ENCODE peak calls at places on chromosome 9, in four cellular contexts. X, D, P and M are unnamed samples. For H3K27me3, the result is how much of the 10 kb centered on the place peaks cover.

GRCh38 chr9:105694848-105695581 is 674 bp downstream of the TMEM38B start:
- DNase-seq in P (peak), X (peak), D (peak), M (peak)

GRCh38 chr9:83554278-83554677 is 16.1 kb upstream of the FRMD3 start:
- DNase-seq in P (no peak), X (no peak), D (no peak), M (peak)

GRCh38 chr9:5355817-5356216 is 16.1 kb upstream of the RLN1 start:
- DNase-seq in P (no peak), X (no peak), D (no peak), M (no peak)

GRCh38 chr9:71647094-71647591 is 121.2 kb downstream of the CEMIP2 start:
- DNase-seq in D (peak), P (peak), X (peak), M (peak)

GRCh38 chr9:81722277-81722676 is 32.9 kb upstream of the TLE1 start:
- DNase-seq in X (no peak), P (no peak), D (no peak), M (no peak)

GRCh38 chr9:122197882-122198281 is 30.9 kb downstream of the LHX6 start:
- DNase-seq in P (no peak), X (no peak), D (no peak), M (no peak)

GRCh38 chr9:111975709-111976108 is 79.1 kb downstream of the UGCG start:
- DNase-seq in P (peak), D (peak), X (peak), M (peak)

GRCh38 chr9:98207606-98208005 is 15.2 kb upstream of the CORO2A start:
- DNase-seq in X (no peak), D (no peak), P (no peak), M (no peak)

GRCh38 chr9:117697046-117697445 is 7.2 kb upstream of the TLR4 start:
- DNase-seq in P (no peak), D (no peak), X (no peak), M (no peak)

GRCh38 chr9:75932026-75932425 is 41.6 kb downstream of the PCSK5 start:
- DNase-seq in D (no peak), X (no peak), P (no peak), M (no peak)

GRCh38 chr9:135214054-135214640 is 126.7 kb downstream of the OLFM1 start:
- DNase-seq in D (peak), X (no peak), P (no peak), M (no peak)

GRCh38 chr9:129507805-129508204 is 113.1 kb downstream of the C9orf50 start:
- DNase-seq in D (no peak), X (no peak), P (no peak), M (no peak)

GRCh38 chr9:83937861-83938455 is 16.7 kb upstream of the KIF27 start:
- DNase-seq in P (peak), X (no peak), D (no peak), M (peak)

GRCh38 chr9:120351106-120351505 is 228.9 kb downstream of the CDK5RAP2 start:
- DNase-seq in X (no peak), P (no peak), D (no peak), M (no peak)

GRCh38 chr9:123329329-123329955 is 26.6 kb upstream of the CRB2 start:
- DNase-seq in P (no peak), D (peak), X (peak), M (peak)

GRCh38 chr9:131516930-131517329 is 14.1 kb downstream of the UCK1 start:
- DNase-seq in P (no peak), D (no peak), X (no peak), M (no peak)
- H3K27ac ChIP-seq in P (no peak), D (no peak), X (no peak), M (no peak)

GRCh38 chr9:38018964-38019602 is 49.9 kb downstream of the SHB start:
- DNase-seq in D (peak), P (no peak), X (peak), M (peak)

GRCh38 chr9:38016375-38017120 is 52.5 kb downstream of the SHB start:
- DNase-seq in D (no peak), X (no peak), P (no peak), M (no peak)

GRCh38 chr9:38017885-38018186 is 51.2 kb downstream of the SHB start:
- DNase-seq in D (no peak), P (no peak), X (no peak), M (no peak)

GRCh38 chr9:38018230-38018963 is 50.6 kb downstream of the SHB start:
- DNase-seq in P (no peak), X (no peak), D (no peak), M (peak)

GRCh38 chr9:38017149-38017884 is 51.7 kb downstream of the SHB start:
- DNase-seq in X (peak), P (peak), D (peak), M (peak)
- TF ChIP-seq CTCF in X (peak), P (peak), D (peak), M (no peak)

GRCh38 chr9:89822996-89823395 is 218.2 kb downstream of the GADD45G start:
- DNase-seq in P (no peak), D (no peak), X (no peak), M (no peak)

GRCh38 chr9:89817186-89817960 is 212.6 kb downstream of the GADD45G start:
- DNase-seq in X (no peak), P (no peak), D (no peak), M (no peak)

GRCh38 chr9:89821081-89821480 is 216.3 kb downstream of the GADD45G start:
- DNase-seq in D (no peak), X (no peak), P (peak), M (no peak)

GRCh38 chr9:89815903-89816573 is 211.2 kb downstream of the GADD45G start:
- DNase-seq in X (no peak), D (no peak), P (no peak), M (no peak)

GRCh38 chr9:89820337-89820736 is 215.5 kb downstream of the GADD45G start:
- DNase-seq in D (no peak), P (no peak), X (no peak), M (no peak)
- H3K27me3 ChIP-seq in D (under half), P (under half), X (under half), M (under half)

GRCh38 chr9:27412081-27412480 is 112.0 kb upstream of the IFNK start:
- DNase-seq in P (no peak), D (no peak), X (no peak), M (no peak)

GRCh38 chr9:27408523-27408922 is 111.6 kb upstream of the EQTN start:
- DNase-seq in D (no peak), X (no peak), P (no peak), M (no peak)

GRCh38 chr9:27412963-27413362 is 111.1 kb upstream of the IFNK start:
- DNase-seq in D (no peak), P (no peak), X (no peak), M (no peak)

GRCh38 chr9:27413507-27414214 is 110.4 kb upstream of the IFNK start:
- DNase-seq in D (no peak), X (no peak), P (no peak), M (no peak)

DNA sequence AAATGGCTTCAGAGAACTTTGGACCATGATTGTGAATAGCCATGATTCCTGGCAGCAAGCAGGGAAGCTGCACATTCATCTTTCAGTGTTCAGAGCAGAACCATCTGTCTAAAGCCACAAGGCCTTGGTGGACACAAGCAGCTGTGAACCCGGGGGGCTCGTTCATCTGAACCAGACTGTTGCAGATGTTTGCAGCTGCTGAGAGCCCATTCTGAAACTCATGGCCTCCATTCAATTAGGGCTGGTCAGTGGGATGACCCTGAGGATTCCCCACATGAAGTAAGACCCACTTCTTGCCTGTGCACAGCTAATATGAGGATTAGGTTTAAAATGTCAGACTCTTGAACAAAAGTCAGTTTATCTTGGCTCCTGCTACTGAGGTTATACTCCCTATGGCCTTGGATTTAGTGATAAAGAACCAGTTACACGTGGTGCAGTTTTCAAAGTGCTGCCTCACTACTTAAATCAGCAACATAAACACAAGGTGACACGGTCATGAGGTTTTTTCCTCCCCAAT is 109.8 kb upstream of the IFNK start:
- DNase-seq in X (peak), D (no peak), P (no peak), M (no peak)
- H3K27ac ChIP-seq in X (peak), D (peak), P (no peak), M (peak)

GRCh38 chr9:113345693-113346092 is 3.6 kb upstream of the BSPRY start:
- DNase-seq in P (no peak), X (no peak), D (no peak), M (no peak)

GRCh38 chr9:113349434-113350337 is at the start of gene BSPRY:
- DNase-seq in X (peak), P (peak), D (no peak), M (peak)

GRCh38 chr9:113349044-113349433 is 302 bp upstream of the BSPRY start:
- DNase-seq in P (peak), X (no peak), D (no peak), M (no peak)

GRCh38 chr9:113345165-113345564 is 4.2 kb upstream of the BSPRY start:
- DNase-seq in P (no peak), X (no peak), D (no peak), M (no peak)

DNA sequence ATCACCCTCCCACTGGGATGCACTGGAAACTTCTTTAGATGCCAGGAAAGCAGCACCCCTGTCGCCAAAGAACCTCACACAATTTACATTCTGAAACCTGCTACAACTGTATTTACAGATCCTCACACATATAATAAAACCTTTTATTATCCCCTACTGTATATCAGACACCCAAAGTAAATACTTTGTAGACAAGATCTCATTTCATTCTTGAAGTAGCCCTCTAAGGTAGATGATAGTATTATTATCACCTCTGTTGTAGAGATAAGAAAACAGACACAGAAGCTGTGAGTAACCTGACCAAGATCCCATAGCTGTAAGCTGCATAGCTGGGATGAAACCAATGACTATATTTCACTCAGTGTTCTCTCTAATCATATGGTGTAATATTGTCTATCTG is 1.9 kb upstream of the BSPRY start:
- DNase-seq in D (no peak), P (no peak), X (no peak), M (no peak)
- TF ChIP-seq CTCF in D (no peak), P (no peak), X (no peak), M (no peak)

GRCh38 chr9:21988056-21988990 is 5.9 kb downstream of the CDKN2A start:
- DNase-seq in P (no peak), X (no peak), D (no peak), M (no peak)

GRCh38 chr9:21985964-21986667 is 8.1 kb downstream of the CDKN2A start:
- DNase-seq in P (no peak), D (no peak), X (no peak), M (no peak)

GRCh38 chr9:21993007-21993406 is 1.2 kb downstream of the CDKN2A start:
- DNase-seq in P (no peak), X (no peak), D (no peak), M (no peak)

GRCh38 chr9:21991039-21991959 is 2.9 kb downstream of the CDKN2A start:
- DNase-seq in X (no peak), D (no peak), P (no peak), M (no peak)

GRCh38 chr9:21989440-21990189 is 4.6 kb downstream of the CDKN2A start:
- DNase-seq in D (no peak), P (peak), X (no peak), M (no peak)
- H3K27me3 ChIP-seq in D (half or more), P (half or more), X (under half), M (under half)

GRCh38 chr9:77908293-77908692 is 123.3 kb downstream of the GNAQ start:
- DNase-seq in P (no peak), X (no peak), D (no peak), M (no peak)
- H3K27ac ChIP-seq in P (no peak), X (no peak), D (no peak), M (no peak)

GRCh38 chr9:125238915-125239446 is 2.2 kb downstream of the HSPA5 start:
- DNase-seq in D (no peak), X (no peak), P (no peak), M (no peak)

GRCh38 chr9:125239631-125240597 is 1.2 kb downstream of the HSPA5 start:
- DNase-seq in P (no peak), X (no peak), D (no peak), M (no peak)

GRCh38 chr9:125241863-125242739 is 958 bp upstream of the HSPA5 start:
- DNase-seq in D (peak), P (no peak), X (peak), M (peak)

GRCh38 chr9:125240649-125240999 is 519 bp downstream of the HSPA5 start:
- DNase-seq in D (no peak), P (peak), X (peak), M (peak)

GRCh38 chr9:125241000-125241862 is at the start of gene HSPA5:
- DNase-seq in P (peak), X (peak), D (peak), M (peak)
- TF ChIP-seq CTCF in P (no peak), X (peak), D (no peak), M (no peak)

DNA sequence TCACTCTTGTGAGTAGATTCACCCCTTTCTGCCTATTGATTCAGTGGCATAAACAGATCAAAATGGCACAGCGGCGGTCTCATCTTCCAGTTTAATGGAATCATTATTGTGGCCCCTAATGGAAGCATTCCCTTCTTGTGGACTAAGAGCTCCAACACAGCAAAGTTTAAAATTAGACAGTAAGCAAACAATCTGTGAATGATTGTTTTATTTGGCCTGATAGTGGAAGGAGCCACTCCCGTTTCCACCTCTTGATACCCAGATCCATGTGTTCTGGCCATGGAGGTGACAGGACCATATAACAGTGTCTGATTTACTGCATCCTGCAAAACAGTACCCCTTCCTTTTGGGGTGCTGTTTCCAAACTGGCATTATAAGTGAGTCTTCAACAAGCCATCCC is 41.2 kb upstream of the BARX1 start:
- DNase-seq in D (no peak), P (no peak), X (no peak), M (no peak)
- H3K27me3 ChIP-seq in D (under half), P (under half), X (under half), M (under half)